ENCODE peak calls at places on chromosomes 1 and 21, in six cellular contexts. U is K562, Q is HCT116, T is WTC11, F is GM12878, B is H1. P is an unnamed sample.

GRCh38 chr1:185559684-185560310 is 174.4 kb upstream of the HMCN1 start:
- DNase-seq in B (peak), T (peak), F (peak), Q (peak), U (peak), P (peak)

GRCh38 chr1:54499097-54500029 is 48.7 kb upstream of the ACOT11 start:
- DNase-seq in T (peak), F (no peak), Q (no peak), U (peak), B (no peak), P (no peak)

GRCh38 chr1:27868932-27869718 is 3.2 kb upstream of the THEMIS2 start:
- DNase-seq in U (peak), T (no peak), Q (no peak), B (no peak), F (peak), P (no peak)

GRCh38 chr1:100050139-100050538 is 80.3 kb downstream of the SLC35A3 start:
- DNase-seq in U (peak), F (no peak), Q (no peak), B (no peak), T (no peak), P (no peak)

GRCh38 chr1:168116327-168116799 is 20.4 kb downstream of the GPR161 start:
- DNase-seq in B (no peak), T (no peak), U (no peak), F (no peak), Q (no peak), P (no peak)

GRCh38 chr1:44803312-44804095 is 3.3 kb downstream of the PLK3 start:
- DNase-seq in Q (no peak), B (no peak), U (no peak), T (no peak), F (no peak), P (no peak)

GRCh38 chr1:176522310-176522846 is 59.4 kb downstream of the PAPPA2 start:
- DNase-seq in T (no peak), U (no peak), F (no peak), Q (no peak), B (no peak), P (no peak)

GRCh38 chr1:12345350-12346217 is 115.8 kb downstream of the VPS13D start:
- DNase-seq in T (no peak), B (no peak), F (peak), U (no peak), Q (no peak), P (no peak)

GRCh38 chr1:76443217-76443616 is 368.7 kb downstream of the ST6GALNAC3 start:
- DNase-seq in U (no peak), T (no peak), F (no peak), Q (no peak), B (no peak), P (no peak)

GRCh38 chr1:15598436-15598835 is 13.6 kb upstream of the AGMAT start:
- DNase-seq in F (no peak), T (no peak), Q (no peak), U (no peak), B (no peak), P (no peak)

GRCh38 chr1:167936930-167937708 is at the start of gene MPC2:
- DNase-seq in U (peak), Q (peak), B (no peak), T (peak), F (no peak), P (peak)

GRCh38 chr1:6245086-6245868 is 1.3 kb downstream of the HES3 start:
- DNase-seq in F (no peak), B (no peak), Q (peak), T (peak), U (peak), P (peak)

GRCh38 chr1:21893046-21893805 is 43.9 kb downstream of the HSPG2 start:
- DNase-seq in T (no peak), B (no peak), F (no peak), Q (no peak), U (no peak), P (no peak)

GRCh38 chr1:230288641-230289349 is 137.3 kb downstream of the PGBD5 start:
- DNase-seq in B (no peak), U (peak), T (no peak), Q (no peak), F (no peak), P (peak)

GRCh38 chr1:192631749-192632148 is 4.2 kb upstream of the RGS13 start:
- DNase-seq in T (no peak), F (no peak), U (no peak), B (no peak), Q (no peak), P (no peak)

GRCh38 chr1:59765036-59765730 is 49.6 kb upstream of the HOOK1 start:
- DNase-seq in B (no peak), F (no peak), Q (no peak), T (no peak), U (no peak), P (no peak)

GRCh38 chr21:45845790-45846130 is 135.8 kb upstream of the COL6A1 start:
- DNase-seq in T (no peak), U (no peak), F (no peak), B (no peak), Q (no peak), P (no peak)

GRCh38 chr1:37274896-37275631 is 199.3 kb upstream of the ZC3H12A start:
- DNase-seq in Q (no peak), F (no peak), B (no peak), U (peak), T (no peak), P (no peak)

GRCh38 chr21:45926281-45926680 is 55.3 kb upstream of the COL6A1 start:
- DNase-seq in U (no peak), Q (no peak), F (no peak), B (no peak), T (no peak), P (no peak)

GRCh38 chr1:36565576-36566501 is 83.1 kb upstream of the CSF3R start:
- DNase-seq in T (no peak), B (no peak), Q (no peak), U (no peak), F (no peak), P (no peak)

GRCh38 chr1:208298593-208299233 is 54.5 kb upstream of the PLXNA2 start:
- DNase-seq in F (no peak), U (no peak), B (no peak), Q (no peak), T (no peak), P (no peak)

GRCh38 chr1:19391596-19391981 is 79.5 kb downstream of the SLC66A1 start:
- DNase-seq in F (no peak), T (no peak), Q (no peak), U (no peak), B (no peak), P (no peak)

GRCh38 chr21:45959779-45960390 is 21.7 kb upstream of the COL6A1 start:
- DNase-seq in B (no peak), T (no peak), Q (no peak), U (no peak), F (no peak), P (no peak)

GRCh38 chr1:235327559-235328270 is at the start of gene ARID4B:
- DNase-seq in T (peak), U (no peak), B (no peak), F (no peak), Q (no peak), P (no peak)

GRCh38 chr1:230286166-230286889 is 139.8 kb downstream of the PGBD5 start:
- DNase-seq in T (no peak), U (no peak), B (no peak), F (no peak), Q (no peak), P (no peak)

GRCh38 chr1:26696645-26697440 is 1.0 kb downstream of the ARID1A start:
- DNase-seq in B (no peak), T (peak), F (no peak), Q (no peak), U (peak), P (no peak)

GRCh38 chr1:94215955-94216354 is 21.4 kb downstream of the ARHGAP29 start:
- DNase-seq in Q (no peak), U (no peak), B (no peak), F (no peak), T (no peak), P (no peak)

GRCh38 chr1:201089621-201090020 is 22.6 kb downstream of the CACNA1S start:
- DNase-seq in B (no peak), U (no peak), Q (no peak), F (no peak), T (no peak), P (no peak)

GRCh38 chr1:51073456-51073855 is 28.6 kb upstream of the C1orf185 start:
- DNase-seq in Q (no peak), B (no peak), U (no peak), T (no peak), F (no peak), P (no peak)

GRCh38 chr1:240285541-240285940 is 193.9 kb downstream of the FMN2 start:
- DNase-seq in Q (no peak), T (no peak), B (no peak), U (no peak), F (no peak), P (no peak)

GRCh38 chr1:111366256-111366655 is 61.3 kb downstream of the OVGP1 start:
- DNase-seq in F (no peak), Q (no peak), B (no peak), U (no peak), T (no peak), P (no peak)

GRCh38 chr1:9867408-9868243 is 42.4 kb downstream of the CTNNBIP1 start:
- DNase-seq in U (peak), T (peak), B (peak), F (peak), Q (no peak), P (peak)

GRCh38 chr1:8661185-8662110 is 156.0 kb downstream of the RERE start:
- DNase-seq in Q (no peak), T (no peak), B (no peak), U (peak), F (peak), P (no peak)

GRCh38 chr1:10107985-10108663 is 75.4 kb downstream of the UBE4B start:
- DNase-seq in B (no peak), F (no peak), Q (peak), U (no peak), T (no peak), P (no peak)

GRCh38 chr1:89733748-89734147 is 87.1 kb upstream of the LRRC8D start:
- DNase-seq in F (no peak), B (no peak), Q (no peak), T (no peak), U (no peak), P (no peak)

GRCh38 chr1:1050577-1051052 is 23.5 kb downstream of the RNF223 start:
- DNase-seq in B (no peak), Q (no peak), F (no peak), T (no peak), U (no peak), P (no peak)

GRCh38 chr21:45542242-45542666 is at the start of gene SLC19A1:
- DNase-seq in U (peak), F (no peak), Q (no peak), B (no peak), T (peak), P (no peak)

GRCh38 chr21:21247441-21247840 is 249.2 kb downstream of the NCAM2 start:
- DNase-seq in Q (no peak), F (no peak), U (no peak), B (no peak), T (no peak), P (no peak)

GRCh38 chr1:150508982-150509381 is 1.1 kb downstream of the ECM1 start:
- DNase-seq in B (no peak), Q (no peak), U (no peak), T (no peak), F (no peak), P (no peak)

GRCh38 chr1:150511551-150511950 is 3.6 kb downstream of the ECM1 start:
- DNase-seq in B (no peak), F (no peak), T (no peak), Q (no peak), U (no peak), P (no peak)

GRCh38 chr1:150505431-150505830 is 2.5 kb upstream of the ECM1 start:
- DNase-seq in U (no peak), F (no peak), T (no peak), B (no peak), Q (no peak), P (no peak)

GRCh38 chr1:150511985-150512660 is 3.4 kb upstream of the FALEC start:
- DNase-seq in B (no peak), Q (no peak), T (no peak), F (no peak), U (no peak), P (no peak)

DNA sequence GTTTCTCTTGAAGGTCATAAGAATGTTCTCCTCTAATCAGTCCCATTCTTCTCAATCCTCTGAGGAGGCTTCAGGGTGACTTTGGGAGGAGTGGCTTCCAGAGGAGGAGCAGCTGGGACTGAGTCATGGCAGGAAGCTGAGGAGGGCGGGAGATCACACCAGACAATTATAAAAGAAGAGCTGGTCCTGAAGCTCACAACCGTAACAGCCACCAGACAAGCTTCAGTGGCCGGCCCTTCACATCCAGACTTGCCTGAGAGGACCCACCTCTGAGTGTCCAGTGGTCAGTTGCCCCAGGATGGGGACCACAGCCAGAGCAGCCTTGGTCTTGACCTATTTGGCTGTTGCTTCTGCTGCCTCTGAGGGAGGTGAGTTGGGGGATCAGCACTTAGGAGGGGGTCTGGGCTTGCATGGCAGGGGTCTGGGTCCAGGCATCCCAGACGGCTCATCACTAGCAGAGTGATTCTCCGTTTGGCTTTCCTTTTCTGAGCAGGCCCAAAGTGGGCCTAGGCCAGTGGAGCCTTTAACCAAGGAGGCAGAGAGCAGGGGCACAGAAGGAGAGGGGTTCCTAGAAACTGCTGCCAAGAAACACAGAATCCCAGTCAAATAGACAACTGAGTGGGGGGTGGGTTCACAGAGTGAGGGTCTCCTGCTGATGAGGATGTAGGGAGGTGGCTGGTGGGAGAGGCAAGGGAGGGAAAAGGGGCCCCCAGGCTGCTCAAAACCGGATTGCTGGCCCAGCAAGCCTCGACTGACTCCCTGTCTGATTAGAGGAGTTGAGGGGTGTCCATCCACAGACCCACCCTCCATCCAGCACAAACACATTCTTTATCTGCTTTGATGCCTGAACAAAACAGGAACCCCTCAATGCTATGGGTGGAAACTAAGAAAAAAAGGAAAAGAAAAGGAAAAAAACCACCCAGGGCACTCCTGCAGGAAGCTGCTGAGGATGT is at the start of gene ECM1:
- DNase-seq in B (no peak), Q (no peak), F (no peak), U (peak), T (no peak), P (no peak)
- TF ChIP-seq ATF3 in B (no peak), Q (no peak), F (no peak), U (peak), T (no peak), P (no peak)

GRCh38 chr1:83905315-83905907 is 93.5 kb downstream of the TTLL7 start:
- DNase-seq in T (no peak), B (no peak), F (no peak), U (peak), Q (no peak), P (no peak)

GRCh38 chr1:83909687-83910086 is 89.2 kb downstream of the TTLL7 start:
- DNase-seq in T (no peak), Q (no peak), B (no peak), U (no peak), F (no peak), P (no peak)

GRCh38 chr1:83910461-83910860 is 88.5 kb downstream of the TTLL7 start:
- DNase-seq in T (no peak), B (no peak), F (no peak), Q (no peak), U (no peak), P (no peak)
- TF ChIP-seq ATF3 in T (no peak), B (no peak), F (no peak), Q (no peak), U (no peak), P (no peak)

GRCh38 chr1:153272186-153272585 is 12.7 kb downstream of the LORICRIN start:
- DNase-seq in B (no peak), T (no peak), U (no peak), Q (no peak), F (no peak), P (no peak)

DNA sequence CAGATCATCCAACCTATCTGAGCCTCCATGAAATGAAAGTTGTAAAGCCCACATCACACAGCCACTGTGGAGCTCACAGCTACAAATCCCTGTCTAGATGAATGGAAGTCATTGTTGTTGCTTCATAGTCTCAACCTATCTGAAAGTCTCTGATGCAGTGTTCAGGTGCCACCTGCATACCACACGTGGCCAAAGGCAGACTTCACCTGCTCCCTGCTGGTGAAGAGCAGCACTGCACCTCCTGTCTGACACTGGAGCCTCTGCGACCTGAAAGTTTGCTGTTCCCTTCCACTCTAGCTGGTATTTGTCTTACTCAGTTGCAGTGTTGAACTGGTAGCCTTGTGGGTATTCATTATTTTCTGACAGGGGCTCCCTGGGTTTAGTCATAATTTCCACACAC is 18.4 kb downstream of the LORICRIN start:
- DNase-seq in Q (peak), F (no peak), T (peak), B (no peak), U (peak), P (peak)
- TF ChIP-seq ATF3 in Q (no peak), F (no peak), T (no peak), B (no peak), U (no peak), P (no peak)

GRCh38 chr1:226671268-226671667 is 67.8 kb downstream of the ITPKB start:
- DNase-seq in F (no peak), U (no peak), Q (no peak), B (no peak), T (no peak), P (no peak)
- TF ChIP-seq ATF3 in F (no peak), U (no peak), Q (no peak), B (no peak), T (no peak), P (no peak)

DNA sequence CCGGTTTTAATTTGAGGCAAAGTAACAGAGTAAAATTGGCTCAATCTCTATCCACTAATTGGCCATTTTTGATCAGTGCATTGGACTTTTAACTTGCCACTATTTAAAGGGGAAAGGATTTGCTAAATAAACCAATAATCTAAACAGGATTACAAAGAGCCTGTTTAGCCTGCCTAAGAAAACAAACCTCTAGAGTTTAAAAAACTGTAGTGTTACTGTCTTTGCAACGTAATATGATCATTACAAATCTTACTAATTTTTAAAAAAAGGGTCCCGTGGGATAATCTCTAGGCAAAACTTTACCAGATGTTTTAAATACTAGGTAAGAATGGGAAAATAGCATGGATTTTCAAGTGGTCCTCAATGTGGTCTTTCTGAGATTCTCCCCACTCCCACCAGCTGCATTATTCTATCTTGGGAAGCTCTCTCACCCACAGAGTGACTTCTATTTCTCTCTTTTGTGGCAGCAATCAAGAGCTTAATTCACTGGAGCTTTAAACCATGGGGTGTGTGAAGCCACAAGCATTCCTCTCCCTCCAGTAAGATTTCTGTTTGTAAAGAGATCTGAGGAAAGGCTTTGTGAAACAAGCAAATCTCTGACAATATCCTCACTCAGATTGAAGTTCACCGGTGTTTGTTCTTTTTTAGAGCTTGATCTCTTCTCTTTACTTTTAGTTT is 132.4 kb downstream of the TLR5 start:
- DNase-seq in Q (no peak), T (no peak), U (no peak), F (no peak), B (no peak), P (peak)
- TF ChIP-seq ATF3 in Q (no peak), T (no peak), U (no peak), F (no peak), B (no peak), P (no peak)

P was measured in HepG2.